ENCODE peak calls at places on chromosomes 11 and 22, in four cellular contexts. S, D, I and N are unnamed samples.
A peak's percentile ranks its signal among the peaks of the same experiment; 100 is the strongest.

GRCh38 chr11:72298931-72299330 is 55.0 kb upstream of the PHOX2A start:
- DNase-seq in S (no peak), D (no peak), I (no peak), N (no peak)

GRCh38 chr11:30110691-30111090 is 93.9 kb upstream of the KCNA4 start:
- DNase-seq in S (no peak), D (no peak), I (no peak), N (no peak)

GRCh38 chr11:71486320-71486719 is 33.3 kb downstream of the NADSYN1 start:
- DNase-seq in S (no peak), D (no peak), I (no peak), N (no peak)

GRCh38 chr11:57213282-57214086 is 23.6 kb downstream of the APLNR start:
- DNase-seq in S (no peak), D (no peak), I (peak; percentile 70), N (peak; percentile 60)

GRCh38 chr11:3123761-3124733 is 41.1 kb downstream of the OSBPL5 start:
- DNase-seq in S (peak; percentile 73), D (peak; percentile 92), I (peak; percentile 95), N (peak; percentile 96)

GRCh38 chr11:79198203-79198897 is 242.5 kb downstream of the TENM4 start:
- DNase-seq in S (no peak), D (no peak), I (no peak), N (no peak)

GRCh38 chr11:94926698-94927237 is 46.6 kb downstream of the CWC15 start:
- DNase-seq in S (peak; percentile 91), D (peak; percentile 93), I (peak; percentile 89), N (peak; percentile 96)

GRCh38 chr11:4982678-4983077 is 12.0 kb upstream of the OR51L1 start:
- DNase-seq in S (no peak), D (no peak), I (no peak), N (no peak)

GRCh38 chr11:116837231-116838091 is at the start of gene APOA1:
- DNase-seq in S (peak; percentile 53), D (no peak), I (no peak), N (no peak)

GRCh38 chr11:60923326-60923725 is 934 bp upstream of the TMEM132A start:
- DNase-seq in S (no peak), D (no peak), I (no peak), N (no peak)

GRCh38 chr11:57800444-57801184 is 39.0 kb downstream of the CTNND1 start:
- DNase-seq in S (no peak), D (peak; percentile 47), I (peak; percentile 58), N (peak; percentile 85)

GRCh38 chr11:68380786-68381622 is 68.6 kb downstream of the LRP5 start:
- DNase-seq in S (no peak), D (no peak), I (peak; percentile 53), N (peak; percentile 67)

GRCh38 chr22:24985824-24986214 is 33.3 kb downstream of the KIAA1671 start:
- DNase-seq in S (peak; percentile 57), D (peak; percentile 98), I (peak; percentile 95), N (peak; percentile 96)

GRCh38 chr11:11411401-11411985 is 58.4 kb upstream of the CSNK2A3 start:
- DNase-seq in S (no peak), D (no peak), I (no peak), N (no peak)

GRCh38 chr11:96050435-96051182 is 126.7 kb upstream of the MTMR2 start:
- DNase-seq in S (no peak), D (peak; percentile 83), I (peak; percentile 81), N (peak; percentile 60)

GRCh38 chr22:26057731-26058130 is 111.5 kb upstream of the SEZ6L start:
- DNase-seq in S (no peak), D (no peak), I (no peak), N (no peak)

GRCh38 chr11:116861539-116861938 is 24.1 kb upstream of the APOA1 start:
- DNase-seq in S (no peak), D (peak; percentile 73), I (peak; percentile 91), N (peak; percentile 83)

GRCh38 chr11:113338730-113339129 is 24.3 kb downstream of the TTC12 start:
- DNase-seq in S (no peak), D (no peak), I (no peak), N (no peak)

GRCh38 chr11:79325851-79326250 is 115.0 kb downstream of the TENM4 start:
- DNase-seq in S (no peak), D (no peak), I (no peak), N (no peak)

GRCh38 chr11:108289699-108290098 is 66.8 kb downstream of the ATM start:
- DNase-seq in S (no peak), D (no peak), I (no peak), N (no peak)

GRCh38 chr11:26842458-26842841 is 120.6 kb upstream of the SLC5A12 start:
- DNase-seq in S (no peak), D (no peak), I (peak; percentile 43), N (peak; percentile 87)

GRCh38 chr11:117256573-117256972 is 24.1 kb downstream of the RNF214 start:
- DNase-seq in S (no peak), D (peak; percentile 48), I (peak; percentile 56), N (peak; percentile 75)

GRCh38 chr11:69200331-69201047 is 44.8 kb downstream of the SMIM38 start:
- DNase-seq in S (no peak), D (no peak), I (no peak), N (no peak)

GRCh38 chr11:43952401-43953342 is 10.2 kb downstream of the C11orf96 start:
- DNase-seq in S (no peak), D (no peak), I (peak; percentile 12), N (no peak)

GRCh38 chr11:85132839-85133238 is 494.3 kb downstream of the DLG2 start:
- DNase-seq in S (no peak), D (no peak), I (peak; percentile 29), N (no peak)

GRCh38 chr11:116812109-116812508 is 11.0 kb downstream of the APOA4 start:
- DNase-seq in S (no peak), D (no peak), I (no peak), N (no peak)

GRCh38 chr22:41880653-41881052 is 34.2 kb downstream of the SHISA8 start:
- DNase-seq in S (no peak), D (no peak), I (no peak), N (no peak)

GRCh38 chr22:45923812-45924211 is 53.1 kb downstream of the WNT7B start:
- DNase-seq in S (no peak), D (no peak), I (no peak), N (no peak)

GRCh38 chr11:843086-843704 is 543 bp downstream of the TSPAN4 start:
- DNase-seq in S (no peak), D (no peak), I (no peak), N (no peak)
- TF ChIP-seq CTCF in S (no peak), D (no peak), I (no peak), N (no peak)

DNA sequence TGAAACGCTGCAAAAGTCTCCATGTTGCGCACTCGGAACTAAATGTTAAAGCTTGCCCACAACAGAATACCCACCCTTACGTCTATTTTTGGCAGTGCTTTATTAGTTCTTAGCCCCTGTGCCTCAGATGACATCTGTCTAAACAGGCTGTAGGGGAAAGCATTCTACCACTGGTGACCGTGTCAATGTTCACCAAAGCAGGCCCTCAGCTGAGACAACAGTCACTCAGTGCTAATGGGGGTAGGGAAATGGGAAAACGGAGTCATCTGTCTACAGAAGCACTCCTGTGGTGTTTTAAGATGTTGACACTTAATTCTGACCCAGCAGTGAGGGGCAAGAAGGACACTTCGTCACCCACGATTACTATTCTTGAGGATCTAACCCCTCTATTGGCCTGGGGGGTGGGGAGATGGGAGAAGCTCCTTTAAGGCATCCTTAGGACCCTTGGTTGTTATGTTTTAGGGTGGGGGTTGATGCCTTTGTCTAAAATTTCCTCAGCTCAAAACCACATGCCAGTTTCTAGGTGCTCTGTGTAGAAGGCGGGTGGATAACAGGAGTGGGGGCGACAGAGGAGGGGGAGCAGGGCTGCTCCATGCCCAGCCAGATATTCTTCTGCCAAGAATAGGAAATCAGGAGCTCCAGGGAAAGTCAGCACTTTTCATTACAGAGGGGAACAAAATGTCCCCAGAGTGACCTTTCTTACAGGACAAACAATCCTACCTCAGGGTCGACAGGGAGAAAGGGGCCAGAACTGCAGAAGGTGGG is 15.6 kb upstream of the MFRP start:
- DNase-seq in S (peak; percentile 16), D (no peak), I (no peak), N (no peak)
- H3K4me3 ChIP-seq in S (peak overlapping the region; percentile 45), D (no peak overlapping the region), I (no peak overlapping the region), N (no peak overlapping the region)

GRCh38 chr22:42967933-42968332 is 47.0 kb downstream of the PACSIN2 start:
- DNase-seq in S (no peak), D (no peak), I (no peak), N (no peak)
- TF ChIP-seq CTCF in S (no peak), D (peak; percentile 18), I (no peak), N (peak; percentile 43)

GRCh38 chr11:74754507-74755255 is 6.0 kb downstream of the RNF169 start:
- DNase-seq in S (no peak), D (peak; percentile 53), I (peak; percentile 96), N (peak; percentile 82)
- H3K4me3 ChIP-seq in S (no peak overlapping the region), D (peak overlapping the region; percentile 43), I (no peak overlapping the region), N (peak overlapping the region; percentile 39)

GRCh38 chr22:48979482-48979881 is 848.2 kb downstream of the BRD1 start:
- DNase-seq in S (no peak), D (no peak), I (no peak), N (no peak)

GRCh38 chr22:48980918-48981317 is 846.8 kb downstream of the BRD1 start:
- DNase-seq in S (no peak), D (no peak), I (no peak), N (no peak)

GRCh38 chr22:48982321-48982905 is 845.3 kb downstream of the BRD1 start:
- DNase-seq in S (no peak), D (no peak), I (no peak), N (no peak)

GRCh38 chr22:48981671-48982070 is 846.0 kb downstream of the BRD1 start:
- DNase-seq in S (no peak), D (no peak), I (no peak), N (no peak)

GRCh38 chr22:48980409-48980808 is 847.3 kb downstream of the BRD1 start:
- DNase-seq in S (no peak), D (no peak), I (no peak), N (no peak)
- TF ChIP-seq CTCF in S (no peak), D (no peak), I (no peak), N (no peak)

DNA sequence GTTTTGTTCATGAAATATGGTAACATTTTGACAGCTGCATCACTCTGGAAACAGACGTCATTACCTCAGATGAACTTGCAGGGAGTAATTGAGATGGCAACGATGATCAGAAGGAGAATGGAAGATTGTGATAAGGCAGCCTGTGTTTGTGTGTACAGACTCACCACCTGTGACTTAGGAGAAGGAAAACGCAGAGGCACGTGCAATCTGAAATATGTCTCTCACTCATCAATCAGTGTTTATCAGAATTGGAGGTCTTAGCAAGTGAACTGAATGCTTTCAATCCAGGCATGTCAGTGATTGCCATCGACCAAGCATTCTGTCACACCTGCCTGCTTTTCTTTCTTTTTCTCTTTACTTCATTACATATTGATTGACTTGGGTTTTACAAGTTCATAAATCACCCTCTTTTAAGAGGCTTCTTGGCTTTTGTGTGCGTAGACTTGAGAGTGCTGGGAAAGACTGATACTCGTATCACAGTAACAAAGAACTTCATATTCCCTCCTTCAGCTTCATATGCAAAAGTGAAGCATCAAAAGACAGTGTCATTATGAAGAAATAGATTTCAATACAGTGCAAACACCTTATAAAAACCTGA is 24.6 kb downstream of the FAT3 start:
- DNase-seq in S (no peak), D (no peak), I (no peak), N (no peak)
- H3K4me3 ChIP-seq in S (no peak overlapping the region), D (no peak overlapping the region), I (no peak overlapping the region), N (no peak overlapping the region)

GRCh38 chr22:19942886-19943664 is 1.5 kb upstream of the TXNRD2 start:
- DNase-seq in S (peak; percentile 68), D (peak; percentile 87), I (peak; percentile 92), N (peak; percentile 87)

GRCh38 chr22:19942071-19942885 is 660 bp upstream of the TXNRD2 start:
- DNase-seq in S (no peak), D (peak; percentile 56), I (no peak), N (peak; percentile 84)

GRCh38 chr22:19943665-19944026 is 2.0 kb upstream of the TXNRD2 start:
- DNase-seq in S (no peak), D (peak; percentile 70), I (peak; percentile 89), N (peak; percentile 56)

GRCh38 chr22:19941365-19942070 is at the start of the genes COMT and TXNRD2:
- DNase-seq in S (peak; percentile 80), D (peak; percentile 28), I (peak; percentile 59), N (peak; percentile 72)

GRCh38 chr22:19940536-19941364 is 822 bp upstream of the COMT start:
- DNase-seq in S (no peak), D (no peak), I (no peak), N (peak; percentile 9)
- TF ChIP-seq CTCF in S (no peak), D (no peak), I (no peak), N (no peak)